ENCODE peak calls at places on chromosomes 1 and 21, in six cellular contexts. O is effector CD8-positive, alpha-beta T cell; F is G401; U is tibial artery; H is Right ventricle myocardium superior; E is stimulated activated CD4-positive, alpha-beta T cell treated with anti-CD3 and anti-CD28 coated beads, TNF-alpha, amount 100 ng/mL, for 24 hours. V is an unnamed sample.

GRCh38 chr21:36260802-36261201 is 59.2 kb upstream of the MORC3 start:
- DNase-seq in O (no peak), F (no peak), U (no peak), H (no peak), E (no peak), V (no peak)

GRCh38 chr21:35565204-35565611 is 495.1 kb downstream of the SETD4 start:
- DNase-seq in O (no peak), F (no peak), U (peak), H (no peak), E (no peak), V (peak)

GRCh38 chr1:22311461-22311860 is 140.2 kb upstream of the ZBTB40 start:
- DNase-seq in O (no peak), F (no peak), U (no peak), H (no peak), E (no peak), V (no peak)

GRCh38 chr1:66637146-66637545 is 103.2 kb downstream of the SGIP1 start:
- DNase-seq in O (no peak), F (no peak), U (no peak), H (no peak), E (no peak), V (no peak)

GRCh38 chr1:153490272-153491051 is 30.0 kb upstream of the S100A7 start:
- DNase-seq in O (no peak), F (no peak), U (peak), H (peak), E (no peak), V (peak)

GRCh38 chr1:12697406-12697805 is 18.5 kb upstream of the AADACL3 start:
- DNase-seq in O (no peak), F (no peak), U (no peak), H (no peak), E (no peak), V (no peak)

GRCh38 chr1:77706321-77706720 is 23.9 kb upstream of the ZZZ3 start:
- DNase-seq in O (no peak), F (no peak), U (no peak), H (no peak), E (no peak), V (no peak)

GRCh38 chr1:96524100-96524499 is 197.5 kb upstream of the PTBP2 start:
- DNase-seq in O (no peak), F (no peak), U (no peak), H (no peak), E (no peak), V (peak)

GRCh38 chr1:20255666-20256065 is 35.0 kb upstream of the VWA5B1 start:
- DNase-seq in O (no peak), F (no peak), U (no peak), H (no peak), E (no peak), V (peak)

GRCh38 chr1:85088408-85088784 is 40.1 kb upstream of the MCOLN3 start:
- DNase-seq in O (no peak), F (no peak), U (no peak), H (no peak), E (no peak), V (no peak)

V was measured in kidney tubule cell.